ENCODE peak calls at places on chromosomes 6 and 20, in six cellular contexts. F, C, Q, B, S and K are unnamed samples.

GRCh38 chr6:127716425-127716930 is 139.5 kb downstream of the C6orf58 start:
- DNase-seq in S (no peak), Q (no peak), C (no peak), F (no peak), B (no peak), K (no peak)

GRCh38 chr6:36373368-36374009 is 14.0 kb downstream of the ETV7 start:
- DNase-seq in S (no peak), B (peak; percentile 42), Q (no peak), C (no peak), F (no peak), K (no peak)

GRCh38 chr6:138844203-138844602 is 48.3 kb downstream of the ECT2L start:
- DNase-seq in Q (peak; percentile 14), C (no peak), S (no peak), F (no peak), B (no peak), K (no peak)

GRCh38 chr6:14512246-14512645 is 394.7 kb downstream of the CD83 start:
- DNase-seq in C (no peak), F (no peak), Q (no peak), B (no peak), S (no peak), K (no peak)

GRCh38 chr6:41051873-41052272 is 1.1 kb upstream of the APOBEC2 start:
- DNase-seq in B (no peak), C (no peak), S (no peak), Q (no peak), F (no peak), K (no peak)

GRCh38 chr6:42520786-42521607 is 42.8 kb upstream of the UBR2 start:
- DNase-seq in F (no peak), S (no peak), Q (no peak), B (no peak), C (no peak), K (no peak)

GRCh38 chr6:16049178-16049577 is 79.7 kb upstream of the MYLIP start:
- DNase-seq in Q (no peak), B (no peak), F (no peak), C (no peak), S (no peak), K (no peak)

GRCh38 chr20:50027611-50028105 is 44.9 kb downstream of the SNAI1 start:
- DNase-seq in C (no peak), F (peak; percentile 87), B (no peak), Q (peak; percentile 67), S (no peak), K (no peak)

GRCh38 chr6:16504608-16505007 is 256.7 kb downstream of the ATXN1 start:
- DNase-seq in F (no peak), S (no peak), Q (no peak), B (no peak), C (no peak), K (no peak)

GRCh38 chr20:44720994-44721784 is 6.0 kb downstream of the CCN5 start:
- DNase-seq in Q (no peak), C (no peak), S (no peak), F (no peak), B (no peak), K (no peak)

GRCh38 chr6:131382646-131383045 is 190.4 kb upstream of the ARG1 start:
- DNase-seq in C (no peak), B (peak; percentile 20), S (no peak), Q (peak; percentile 47), F (no peak), K (no peak)

GRCh38 chr6:13589801-13590200 is 15.4 kb downstream of the SIRT5 start:
- DNase-seq in Q (no peak), B (no peak), S (no peak), C (no peak), F (no peak), K (no peak)

GRCh38 chr6:10453596-10453995 is 38.7 kb upstream of the TFAP2A start:
- DNase-seq in F (no peak), C (no peak), Q (no peak), S (no peak), B (no peak), K (no peak)

GRCh38 chr20:19992996-19993908 is 23.9 kb upstream of the NAA20 start:
- DNase-seq in F (no peak), S (no peak), Q (no peak), C (no peak), B (no peak), K (no peak)

GRCh38 chr20:47785321-47785899 is at the start of gene SULF2:
- DNase-seq in F (no peak), S (peak; percentile 35), C (no peak), Q (no peak), B (peak; percentile 45), K (peak; percentile 34)

GRCh38 chr6:140932909-140933308 is 1199.8 kb upstream of the GJE1 start:
- DNase-seq in B (no peak), S (no peak), C (no peak), F (no peak), Q (no peak), K (no peak)

GRCh38 chr6:82030761-82031160 is 216.8 kb downstream of the IBTK start:
- DNase-seq in F (no peak), S (no peak), C (no peak), B (no peak), Q (no peak), K (no peak)

GRCh38 chr6:63683071-63683603 is 47.5 kb downstream of the PHF3 start:
- DNase-seq in S (no peak), F (no peak), Q (no peak), B (no peak), C (no peak), K (no peak)

GRCh38 chr6:38588631-38589366 is 50.9 kb downstream of the BTBD9 start:
- DNase-seq in F (no peak), S (no peak), Q (no peak), C (no peak), B (no peak), K (no peak)

GRCh38 chr6:27178001-27178730 is 69.3 kb upstream of the PRSS16 start:
- DNase-seq in S (peak; percentile 71), C (no peak), Q (no peak), F (peak; percentile 30), B (peak; percentile 75), K (peak; percentile 22)

GRCh38 chr20:53208110-53208908 is 236.2 kb downstream of the TSHZ2 start:
- DNase-seq in Q (no peak), F (no peak), B (peak; percentile 20), C (no peak), S (peak; percentile 30), K (no peak)

GRCh38 chr20:44720617-44720993 is 5.4 kb downstream of the CCN5 start:
- DNase-seq in F (no peak), Q (peak; percentile 40), B (peak; percentile 19), C (no peak), S (no peak), K (no peak)

GRCh38 chr20:1150218-1150617 is 31.8 kb downstream of the PSMF1 start:
- DNase-seq in F (no peak), Q (no peak), C (no peak), S (no peak), B (no peak), K (no peak)

GRCh38 chr6:43873806-43874714 is 104.0 kb downstream of the VEGFA start:
- DNase-seq in B (peak; percentile 95), Q (no peak), F (no peak), S (no peak), C (no peak), K (peak; percentile 41)

GRCh38 chr20:36462440-36463211 is 78.7 kb upstream of the MYL9 start:
- DNase-seq in Q (peak; percentile 46), F (peak; percentile 36), C (no peak), S (no peak), B (no peak), K (no peak)

GRCh38 chr20:56422131-56422823 is 10.2 kb downstream of the CASS4 start:
- DNase-seq in B (no peak), S (no peak), Q (no peak), F (peak; percentile 23), C (no peak), K (no peak)

GRCh38 chr20:45781391-45781931 is 10.2 kb downstream of the WFDC3 start:
- DNase-seq in Q (no peak), S (no peak), B (no peak), F (no peak), C (no peak), K (no peak)

GRCh38 chr6:47413752-47414516 is 63.7 kb upstream of the CD2AP start:
- DNase-seq in C (peak; percentile 1), F (peak; percentile 34), Q (no peak), S (peak; percentile 48), B (peak; percentile 56), K (no peak)

GRCh38 chr6:31110825-31111582 is 1.4 kb downstream of the C6orf15 start:
- DNase-seq in Q (no peak), B (no peak), S (no peak), F (no peak), C (no peak), K (no peak)